ENCODE peak calls at places on chromosome 2, in four cellular contexts. W, Z, J and Q are unnamed samples. For H3K4me1, the result is how much of the 10 kb centered on the place peaks cover.

GRCh38 chr2:128260239-128261138 is 58.2 kb downstream of the HS6ST1 start:
- DNase-seq in W (peak), Z (no peak), J (peak), Q (peak)

GRCh38 chr2:205776720-205777119 is 94.4 kb downstream of the NRP2 start:
- DNase-seq in W (no peak), Z (no peak), J (peak), Q (no peak)

GRCh38 chr2:112147382-112147781 is 9.2 kb downstream of the FBLN7 start:
- DNase-seq in W (no peak), Z (no peak), J (no peak), Q (peak)

GRCh38 chr2:166960702-166961101 is 72.4 kb downstream of the XIRP2 start:
- DNase-seq in W (no peak), Z (no peak), J (no peak), Q (no peak)

GRCh38 chr2:191946471-191947182 is 99.7 kb upstream of the CAVIN2 start:
- DNase-seq in W (no peak), Z (no peak), J (no peak), Q (no peak)

GRCh38 chr2:98508690-98509054 is 64.0 kb downstream of the INPP4A start:
- DNase-seq in W (no peak), Z (no peak), J (peak), Q (peak)

GRCh38 chr2:30301551-30301950 is 70.2 kb downstream of the LBH start:
- DNase-seq in W (peak), Z (no peak), J (no peak), Q (no peak)

GRCh38 chr2:118852605-118853128 is 5.2 kb upstream of the EN1 start:
- DNase-seq in W (no peak), Z (no peak), J (no peak), Q (no peak)

GRCh38 chr2:8851811-8852560 is 14.6 kb upstream of the KIDINS220 start:
- DNase-seq in W (no peak), Z (no peak), J (no peak), Q (no peak)

GRCh38 chr2:231676243-231676642 is 32.1 kb upstream of the PTMA start:
- DNase-seq in W (no peak), Z (no peak), J (no peak), Q (no peak)

GRCh38 chr2:41966431-41966893 is 81.4 kb upstream of the PKDCC start:
- DNase-seq in W (peak), Z (peak), J (peak), Q (no peak)

GRCh38 chr2:159202568-159203071 is 83.9 kb downstream of the WDSUB1 start:
- DNase-seq in W (peak), Z (peak), J (no peak), Q (no peak)

GRCh38 chr2:45406626-45407025 is 204.4 kb downstream of the SRBD1 start:
- DNase-seq in W (no peak), Z (no peak), J (no peak), Q (no peak)

GRCh38 chr2:113979172-113980128 is 89.6 kb downstream of the ACTR3 start:
- DNase-seq in W (peak), Z (no peak), J (no peak), Q (no peak)

GRCh38 chr2:14702258-14702657 is 69.7 kb downstream of the LRATD1 start:
- DNase-seq in W (no peak), Z (no peak), J (no peak), Q (no peak)

GRCh38 chr2:219619235-219619634 is 8.2 kb upstream of the SLC4A3 start:
- DNase-seq in W (no peak), Z (no peak), J (no peak), Q (no peak)

GRCh38 chr2:32926708-32927084 is 20.1 kb upstream of the LTBP1 start:
- DNase-seq in W (peak), Z (no peak), J (no peak), Q (no peak)

GRCh38 chr2:27264753-27265535 is 2.1 kb upstream of the SLC30A3 start:
- DNase-seq in W (peak), Z (peak), J (peak), Q (peak)

GRCh38 chr2:216159161-216159560 is 50.0 kb downstream of the XRCC5 start:
- DNase-seq in W (no peak), Z (no peak), J (no peak), Q (no peak)

GRCh38 chr2:177783835-177784448 is 288.6 kb downstream of the PDE11A start:
- DNase-seq in W (no peak), Z (no peak), J (no peak), Q (no peak)

GRCh38 chr2:27282892-27283291 is 663 bp downstream of the TRIM54 start:
- DNase-seq in W (peak), Z (no peak), J (no peak), Q (no peak)

GRCh38 chr2:40957508-40957907 is 505.6 kb upstream of the SLC8A1 start:
- DNase-seq in W (no peak), Z (no peak), J (no peak), Q (no peak)

GRCh38 chr2:26033270-26033768 is 565 bp upstream of the RAB10 start:
- DNase-seq in W (peak), Z (no peak), J (peak), Q (no peak)

GRCh38 chr2:70494283-70494886 is 59.2 kb downstream of the TGFA start:
- DNase-seq in W (no peak), Z (no peak), J (no peak), Q (no peak)

GRCh38 chr2:23420840-23421476 is 36.0 kb downstream of the KLHL29 start:
- DNase-seq in W (no peak), Z (no peak), J (no peak), Q (no peak)

GRCh38 chr2:144890828-144891227 is 370.9 kb upstream of the ZEB2 start:
- DNase-seq in W (peak), Z (no peak), J (no peak), Q (no peak)

GRCh38 chr2:226660524-226660923 is 139.1 kb downstream of the IRS1 start:
- DNase-seq in W (no peak), Z (peak), J (peak), Q (no peak)

GRCh38 chr2:30106543-30106942 is 40.3 kb upstream of the YPEL5 start:
- DNase-seq in W (peak), Z (no peak), J (no peak), Q (no peak)

GRCh38 chr2:236512902-236513433 is 56.7 kb upstream of the ACKR3 start:
- DNase-seq in W (peak), Z (peak), J (peak), Q (peak)

GRCh38 chr2:206276169-206276927 is 1.9 kb downstream of the ZDBF2 start:
- DNase-seq in W (no peak), Z (no peak), J (no peak), Q (no peak)

GRCh38 chr2:240591784-240592183 is 5.2 kb downstream of the CAPN10 start:
- DNase-seq in W (no peak), Z (no peak), J (no peak), Q (peak)

GRCh38 chr2:8009010-8009597 is 672.8 kb upstream of the ID2 start:
- DNase-seq in W (no peak), Z (no peak), J (no peak), Q (no peak)

DNA sequence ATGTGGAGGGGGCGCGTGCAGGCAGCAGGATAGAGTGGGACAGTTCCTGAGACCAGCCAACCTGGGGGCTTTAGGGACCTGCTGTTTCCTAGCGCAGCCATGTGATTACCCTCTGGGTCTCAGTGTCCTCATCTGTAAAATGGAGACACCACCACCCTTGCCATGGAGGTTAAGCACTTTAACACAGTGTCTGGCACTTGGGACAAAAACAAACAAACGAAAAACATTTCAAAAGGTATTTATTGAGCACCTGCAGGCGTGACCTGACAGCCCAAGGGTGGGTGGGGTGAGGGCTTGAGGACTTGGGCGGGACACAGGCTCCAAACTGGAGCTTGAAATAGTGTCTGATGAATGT is 4.6 kb upstream of the CTDSP1 start:
- DNase-seq in W (no peak), Z (no peak), J (no peak), Q (no peak)
- H3K27ac ChIP-seq in W (peak), Z (no peak), J (peak), Q (peak)

GRCh38 chr2:10447300-10448207 is 573 bp downstream of the ODC1 start:
- DNase-seq in W (peak), Z (peak), J (peak), Q (peak)

GRCh38 chr2:10449838-10450691 is 1.9 kb upstream of the ODC1 start:
- DNase-seq in W (peak), Z (no peak), J (peak), Q (peak)

GRCh38 chr2:10449481-10449831 is 1.3 kb upstream of the ODC1 start:
- DNase-seq in W (no peak), Z (no peak), J (no peak), Q (no peak)

GRCh38 chr2:10448208-10448645 is at the start of gene ODC1:
- DNase-seq in W (peak), Z (peak), J (peak), Q (peak)

DNA sequence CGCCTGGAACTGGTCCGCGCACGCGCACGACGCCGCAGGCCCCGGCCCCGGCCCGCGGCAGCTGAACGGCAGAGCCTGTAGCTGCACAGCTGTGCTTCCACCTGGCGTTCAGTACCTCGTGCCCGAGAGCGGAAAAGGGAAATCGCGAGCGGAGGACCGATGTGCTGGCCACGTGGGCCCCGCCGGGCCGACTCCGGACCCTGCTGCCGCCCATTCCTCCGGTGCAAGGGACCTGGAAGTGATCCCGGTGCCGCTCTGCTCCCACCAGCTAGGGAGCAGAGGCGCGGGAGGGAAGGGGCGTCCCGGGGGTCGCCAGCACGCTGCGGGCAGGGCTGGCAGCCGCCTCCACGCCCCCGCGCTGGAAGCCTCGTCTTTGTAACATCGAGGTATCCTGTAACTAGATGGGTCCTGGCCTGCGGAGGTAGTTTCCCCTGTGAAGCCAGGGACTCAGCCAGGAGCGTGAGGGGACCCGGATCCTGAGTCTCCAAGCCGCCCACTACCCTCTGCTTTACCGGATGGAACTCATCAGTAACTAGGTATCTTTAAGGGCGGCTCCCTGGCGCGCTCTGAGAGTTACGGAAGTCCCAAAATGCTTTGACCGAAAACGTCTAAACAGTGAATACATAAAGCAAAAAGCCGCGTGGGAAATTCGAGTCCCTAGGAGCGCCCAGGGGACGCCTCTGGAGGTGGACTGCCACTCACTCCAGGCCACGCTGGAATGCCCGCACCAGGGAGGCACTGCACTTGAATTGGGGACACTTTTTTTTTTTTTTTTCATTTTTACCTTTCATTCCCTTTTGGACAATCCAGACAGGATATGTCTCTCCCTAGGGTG is 736 bp upstream of the ODC1 start:
- DNase-seq in W (peak), Z (peak), J (peak), Q (peak)
- TF ChIP-seq CTCF in W (peak), Z (no peak), J (no peak), Q (peak)

DNA sequence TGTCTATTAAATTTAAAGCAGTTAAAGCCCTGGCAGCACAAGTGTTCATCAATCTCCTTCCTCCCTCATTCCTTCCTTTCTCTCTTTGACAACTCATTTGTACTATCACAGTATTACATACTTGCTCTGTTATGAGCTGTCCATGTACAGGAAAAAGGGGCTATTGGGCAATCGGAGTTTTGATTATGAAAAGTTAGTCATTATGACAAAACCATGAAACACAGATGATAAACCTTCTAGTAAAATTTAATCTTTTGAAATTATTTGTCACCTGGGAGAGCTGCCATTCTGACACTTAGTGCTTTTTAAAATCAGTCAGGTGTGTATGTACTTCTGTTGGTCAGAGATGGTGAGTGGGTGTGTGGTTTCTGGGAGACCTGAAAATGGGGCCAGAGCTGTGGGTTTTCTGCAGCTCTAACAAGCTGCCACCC is 39.4 kb downstream of the MAP4K4 start:
- DNase-seq in W (no peak), Z (no peak), J (no peak), Q (no peak)
- H3K4me1 ChIP-seq in W (half or more), Z (under half), J (under half), Q (half or more)

DNA sequence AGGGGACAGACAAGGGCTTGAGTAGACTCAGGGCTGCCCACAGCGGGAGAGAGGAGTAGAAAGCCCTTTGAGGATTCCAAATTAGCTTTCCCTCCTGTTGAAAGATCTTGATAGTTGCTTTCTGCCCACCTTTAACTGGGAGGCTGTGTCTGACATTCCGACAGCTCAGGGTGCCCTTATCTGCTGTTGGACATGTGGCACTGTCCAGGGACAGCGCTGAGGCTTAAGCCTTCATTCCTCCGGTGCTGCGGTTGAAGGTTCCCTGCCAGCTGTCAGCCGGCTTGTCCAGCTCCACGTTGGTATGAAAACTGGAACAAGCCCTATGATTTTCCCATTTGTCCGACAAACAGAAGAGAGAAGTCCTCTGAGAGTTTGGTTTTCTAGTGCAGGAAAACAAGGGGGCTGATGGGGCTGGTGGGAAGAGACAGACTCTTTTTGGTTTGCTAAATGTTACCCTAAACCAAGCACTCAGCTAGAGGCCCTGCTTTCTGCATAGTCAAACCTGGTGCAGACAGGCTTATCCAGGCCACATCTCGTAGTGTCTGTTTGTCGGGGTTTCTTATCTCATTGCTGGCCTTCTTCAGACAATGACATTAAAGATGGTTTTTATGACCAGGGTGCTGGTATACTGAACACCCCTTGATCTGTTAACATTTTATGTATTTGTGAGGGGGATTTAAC is 24.5 kb downstream of the GREB1 start:
- DNase-seq in W (no peak), Z (no peak), J (no peak), Q (peak)
- H3K27ac ChIP-seq in W (no peak), Z (no peak), J (no peak), Q (no peak)

GRCh38 chr2:202871161-202872141 is at the start of gene ICA1L:
- DNase-seq in W (peak), Z (peak), J (peak), Q (peak)
- TF ChIP-seq CTCF in W (no peak), Z (no peak), J (no peak), Q (no peak)

DNA sequence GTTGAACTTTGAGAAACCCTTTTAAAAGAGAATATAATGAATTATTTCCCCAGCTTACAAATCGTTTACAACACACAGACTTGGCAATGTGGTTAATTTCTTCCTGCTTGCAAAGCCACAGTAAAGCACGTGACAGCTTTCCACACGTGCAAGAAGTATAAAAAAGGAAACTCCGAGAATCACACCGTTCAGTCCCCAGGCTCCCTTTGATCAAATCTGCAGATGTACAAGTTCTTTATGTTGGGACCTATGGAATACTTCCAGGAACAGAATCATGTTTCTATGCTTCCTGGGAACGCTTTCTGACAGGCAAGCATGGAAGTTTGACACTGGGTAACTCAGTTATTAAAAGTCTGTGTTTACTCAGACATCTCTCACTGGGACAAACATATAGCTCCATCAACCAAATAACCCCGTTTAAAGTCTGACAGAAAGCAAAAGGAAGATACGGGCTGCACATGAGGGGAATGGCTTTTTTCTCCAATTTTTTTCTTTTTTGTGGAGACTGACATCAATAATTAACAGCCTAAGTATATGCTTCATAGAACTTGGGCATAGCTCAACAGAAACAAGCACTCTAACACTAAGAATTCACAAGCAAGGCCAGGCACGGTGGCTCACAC is 134.8 kb downstream of the EIPR1 start:
- DNase-seq in W (no peak), Z (no peak), J (no peak), Q (no peak)
- H3K4me1 ChIP-seq in W (under half), Z (under half), J (under half), Q (under half)

GRCh38 chr2:239234826-239235175 is 166.0 kb downstream of the HDAC4 start:
- DNase-seq in W (no peak), Z (no peak), J (no peak), Q (no peak)

GRCh38 chr2:239234151-239234825 is 166.5 kb downstream of the HDAC4 start:
- DNase-seq in W (no peak), Z (no peak), J (no peak), Q (no peak)

GRCh38 chr2:239236808-239237205 is 164.0 kb downstream of the HDAC4 start:
- DNase-seq in W (no peak), Z (no peak), J (no peak), Q (no peak)

GRCh38 chr2:239235311-239235710 is 165.5 kb downstream of the HDAC4 start:
- DNase-seq in W (no peak), Z (no peak), J (no peak), Q (no peak)

GRCh38 chr2:239236043-239236807 is 164.6 kb downstream of the HDAC4 start:
- DNase-seq in W (no peak), Z (no peak), J (no peak), Q (no peak)
- H3K27ac ChIP-seq in W (no peak), Z (no peak), J (no peak), Q (no peak)

GRCh38 chr2:179460101-179460500 is 195.5 kb upstream of the SESTD1 start:
- DNase-seq in W (peak), Z (no peak), J (peak), Q (no peak)
- TF ChIP-seq CTCF in W (no peak), Z (no peak), J (no peak), Q (no peak)

DNA sequence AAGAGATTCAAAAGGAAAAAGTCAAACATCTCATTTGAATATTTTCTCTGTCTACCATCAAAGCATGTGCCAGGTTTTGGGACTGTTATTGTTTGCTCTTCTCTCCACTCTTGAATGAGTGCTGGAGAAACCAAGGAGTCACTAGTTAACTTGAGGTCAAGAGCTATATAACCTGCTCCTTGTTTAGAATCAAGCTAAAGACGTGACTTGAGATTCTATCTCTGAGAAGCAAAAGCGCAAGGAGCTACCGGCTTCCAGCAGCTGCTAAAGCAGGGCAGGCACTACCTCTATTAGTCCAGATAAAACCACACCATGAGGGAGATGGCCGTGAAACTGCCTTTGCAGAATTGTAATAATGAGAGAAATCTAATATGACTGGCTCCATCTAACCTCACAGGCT is 36.0 kb downstream of the UXS1 start:
- DNase-seq in W (no peak), Z (no peak), J (no peak), Q (no peak)
- H3K4me1 ChIP-seq in W (under half), Z (under half), J (under half), Q (under half)

GRCh38 chr2:65315042-65315441 is 87.4 kb downstream of the ACTR2 start:
- DNase-seq in W (no peak), Z (no peak), J (no peak), Q (no peak)
- H3K27ac ChIP-seq in W (no peak), Z (no peak), J (no peak), Q (no peak)